ENCODE peak calls at places on chromosomes 2 and 18, in six cellular contexts. R is neural progenitor cell; J is tibial artery; W is A549; T is HCT116; V is CD4-positive, alpha-beta memory T cell. P is an unnamed sample.

GRCh38 chr18:4108016-4108415 is 347.1 kb downstream of the DLGAP1 start:
- DNase-seq in V (no peak), R (no peak), J (no peak), T (no peak), W (no peak), P (no peak)

GRCh38 chr18:5238371-5238758 is 41.3 kb upstream of the AKAIN1 start:
- DNase-seq in T (no peak), J (no peak), W (no peak), R (peak), V (no peak), P (no peak)

GRCh38 chr2:17557596-17557995 is 17.1 kb downstream of the VSNL1 start:
- DNase-seq in R (peak), V (no peak), T (no peak), W (no peak), J (no peak), P (no peak)

GRCh38 chr18:39380823-39381222 is 1815.2 kb upstream of the CELF4 start:
- DNase-seq in J (no peak), W (no peak), T (no peak), V (no peak), R (peak), P (no peak)

GRCh38 chr18:71899707-71900483 is 644.2 kb downstream of the CBLN2 start:
- DNase-seq in J (no peak), T (no peak), W (no peak), R (no peak), V (no peak), P (no peak)

GRCh38 chr2:65557616-65558573 is 125.5 kb upstream of the SPRED2 start:
- DNase-seq in W (no peak), R (no peak), T (no peak), V (no peak), J (peak), P (no peak)

GRCh38 chr2:232292395-232293154 is 86.0 kb upstream of the ALPP start:
- DNase-seq in J (no peak), T (peak), R (peak), V (peak), W (peak), P (peak)

GRCh38 chr18:39523281-39523680 is 1957.7 kb upstream of the CELF4 start:
- DNase-seq in T (peak), R (no peak), W (peak), V (no peak), J (no peak), P (no peak)

GRCh38 chr2:95316466-95317122 is 19.4 kb downstream of the KCNIP3 start:
- DNase-seq in V (no peak), W (no peak), R (no peak), J (no peak), T (no peak), P (no peak)

GRCh38 chr2:174246944-174247381 is 1.4 kb downstream of the OLA1 start:
- DNase-seq in R (no peak), W (no peak), V (no peak), T (no peak), J (no peak), P (no peak)

GRCh38 chr18:10270160-10270571 is 184.3 kb upstream of the APCDD1 start:
- DNase-seq in J (peak), R (no peak), V (no peak), W (no peak), T (no peak), P (no peak)

GRCh38 chr2:20108655-20109396 is 57.4 kb upstream of the LAPTM4A start:
- DNase-seq in W (no peak), V (no peak), R (no peak), T (no peak), J (no peak), P (no peak)

GRCh38 chr18:48021273-48021914 is 90.9 kb upstream of the SMAD2 start:
- DNase-seq in R (no peak), W (no peak), J (peak), T (no peak), V (no peak), P (no peak)

GRCh38 chr2:96407041-96407918 is 71.7 kb downstream of the NCAPH start:
- DNase-seq in R (peak), J (peak), V (peak), W (peak), T (peak), P (peak)

GRCh38 chr18:36775396-36775795 is 53.4 kb downstream of the TPGS2 start:
- DNase-seq in W (no peak), T (no peak), V (no peak), J (no peak), R (no peak), P (no peak)

GRCh38 chr2:128449226-128450061 is 130.8 kb upstream of the HS6ST1 start:
- DNase-seq in T (no peak), V (no peak), W (no peak), R (peak), J (peak), P (no peak)

GRCh38 chr18:44149706-44150105 is 531.0 kb upstream of the SETBP1 start:
- DNase-seq in R (no peak), W (no peak), J (no peak), V (no peak), T (no peak), P (no peak)

GRCh38 chr2:220275454-220275853 is 648.0 kb downstream of the SLC4A3 start:
- DNase-seq in R (no peak), V (no peak), J (no peak), T (no peak), W (no peak), P (no peak)

GRCh38 chr2:146844226-146844990 is 1000.4 kb upstream of the ACVR2A start:
- DNase-seq in W (no peak), T (no peak), J (no peak), R (no peak), V (no peak), P (no peak)

GRCh38 chr2:181778621-181779195 is 98.4 kb upstream of the NEUROD1 start:
- DNase-seq in W (no peak), J (no peak), V (no peak), T (peak), R (peak), P (no peak)

GRCh38 chr2:25757906-25758305 is 84.5 kb upstream of the DTNB start:
- DNase-seq in T (no peak), R (no peak), W (no peak), J (no peak), V (no peak), P (no peak)

GRCh38 chr2:46964835-46965560 is 49.4 kb upstream of the MCFD2 start:
- DNase-seq in T (no peak), R (no peak), J (no peak), V (no peak), W (no peak), P (no peak)

DNA sequence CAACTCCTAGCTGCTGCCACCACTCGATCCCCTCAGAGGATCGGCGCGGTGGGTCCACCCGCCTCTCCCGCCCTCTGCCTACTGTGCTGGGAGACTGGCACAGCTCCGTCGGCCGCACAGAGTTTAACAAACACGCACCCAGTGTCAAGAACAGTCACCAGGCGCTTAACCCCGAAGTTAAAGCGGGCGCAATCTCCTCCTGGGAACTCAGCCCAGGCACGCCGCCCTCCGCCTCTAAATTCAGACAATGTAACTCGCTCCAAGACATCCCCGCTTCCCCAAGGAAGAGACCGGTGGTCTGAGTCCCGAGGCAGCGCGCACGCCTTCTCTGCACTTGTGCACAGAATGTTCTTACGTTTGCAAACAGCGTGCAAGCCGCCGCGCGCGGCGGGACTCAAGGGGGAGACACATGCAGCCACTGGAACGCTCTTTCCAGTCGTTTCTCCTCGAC is 533 bp downstream of the CXCR4 start:
- DNase-seq in R (peak), T (no peak), V (no peak), W (peak), J (no peak), P (no peak)
- H3K4me3 ChIP-seq in R (peak), T (peak), V (peak), W (peak), J (peak), P (peak)

DNA sequence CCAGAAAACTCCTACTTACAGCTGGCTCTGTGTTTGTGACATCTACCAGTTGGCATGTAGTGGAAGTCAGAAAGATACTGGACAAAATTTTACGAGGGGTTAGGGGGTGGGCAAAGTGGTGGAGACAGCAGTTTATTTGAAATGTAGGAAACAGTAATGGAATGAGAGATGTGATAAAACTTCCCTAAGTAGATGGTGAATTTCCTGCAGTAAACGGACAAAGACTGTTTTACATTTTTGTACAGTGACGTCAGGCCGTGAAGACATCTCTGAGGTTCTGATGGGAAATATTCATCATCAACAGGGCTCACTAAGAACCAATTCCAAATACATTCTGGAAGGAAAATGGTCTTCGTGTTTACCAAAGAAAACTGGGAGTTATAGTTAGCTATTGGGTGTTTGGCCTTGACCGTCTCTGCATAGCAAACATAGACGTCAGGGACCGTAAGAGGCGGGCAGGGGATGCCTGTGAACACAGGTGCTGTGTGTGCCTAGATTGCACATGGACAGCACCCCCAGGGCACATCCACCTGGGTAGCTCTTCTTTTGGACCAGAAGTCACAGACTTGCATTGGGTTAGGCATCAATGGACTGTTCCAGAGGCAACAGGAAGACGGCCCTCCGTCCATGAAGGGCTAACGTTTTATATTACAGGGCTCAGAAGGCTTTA is 131.5 kb downstream of the ZNF516 start:
- DNase-seq in V (no peak), W (no peak), J (no peak), T (no peak), R (no peak), P (no peak)
- H3K4me3 ChIP-seq in V (no peak), W (no peak), J (no peak), T (no peak), R (no peak), P (no peak)

GRCh38 chr2:120710256-120710655 is 25.4 kb upstream of the GLI2 start:
- DNase-seq in W (no peak), T (no peak), J (no peak), V (no peak), R (no peak), P (no peak)
- H3K4me3 ChIP-seq in W (no peak), T (no peak), J (no peak), V (no peak), R (no peak), P (no peak)

GRCh38 chr2:165311949-165312348 is 72.7 kb downstream of the SCN2A start:
- DNase-seq in R (no peak), V (no peak), W (no peak), J (no peak), T (no peak), P (no peak)

GRCh38 chr2:165312999-165313398 is 73.8 kb downstream of the SCN2A start:
- DNase-seq in T (no peak), W (no peak), R (no peak), J (no peak), V (no peak), P (no peak)

GRCh38 chr2:165313448-165313847 is 74.2 kb downstream of the SCN2A start:
- DNase-seq in R (no peak), V (no peak), W (no peak), J (no peak), T (no peak), P (no peak)
- H3K4me3 ChIP-seq in R (no peak), V (no peak), W (no peak), J (no peak), T (no peak), P (no peak)

DNA sequence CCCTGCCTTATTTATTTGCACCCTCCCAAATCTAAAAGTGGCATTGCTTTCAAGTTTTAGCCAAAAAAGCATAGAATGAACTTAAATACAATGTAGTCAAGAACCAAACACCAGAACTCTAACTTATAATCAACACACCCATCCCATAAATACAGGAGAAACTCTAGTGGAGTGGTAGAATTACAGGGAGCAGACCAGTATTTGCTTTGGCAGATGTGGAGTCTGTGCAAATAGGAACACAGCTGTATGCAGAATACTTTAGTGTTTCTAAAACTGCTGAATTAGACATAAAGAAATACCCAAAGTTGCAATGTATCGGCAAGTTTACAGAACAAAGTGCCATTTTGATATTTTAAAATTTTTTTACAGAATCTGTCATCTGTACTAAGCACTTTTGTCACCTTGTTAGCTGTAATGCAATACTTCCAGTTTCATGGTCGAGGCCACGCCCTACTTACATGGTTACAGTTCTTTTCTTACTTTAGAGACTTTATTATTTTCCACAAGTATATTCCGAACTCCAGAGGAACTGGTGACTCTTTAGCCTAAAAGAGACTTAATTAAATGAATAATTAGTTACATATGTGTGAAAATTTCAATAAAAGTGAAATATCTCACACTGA is 23.7 kb upstream of the COL5A2 start:
- DNase-seq in J (no peak), T (no peak), W (no peak), V (no peak), R (no peak), P (no peak)
- H3K4me3 ChIP-seq in J (no peak), T (peak), W (peak), V (no peak), R (no peak), P (no peak)

GRCh38 chr2:234451242-234451641 is 45.6 kb downstream of the ARL4C start:
- DNase-seq in T (no peak), R (no peak), V (no peak), J (no peak), W (no peak), P (no peak)

GRCh38 chr2:234448506-234449169 is 48.2 kb downstream of the ARL4C start:
- DNase-seq in R (peak), V (no peak), J (no peak), T (no peak), W (no peak), P (no peak)

GRCh38 chr2:234451852-234452625 is 44.8 kb downstream of the ARL4C start:
- DNase-seq in W (peak), V (peak), T (no peak), R (no peak), J (no peak), P (no peak)

GRCh38 chr2:234447963-234448362 is 48.9 kb downstream of the ARL4C start:
- DNase-seq in W (no peak), T (no peak), J (no peak), V (no peak), R (peak), P (no peak)

GRCh38 chr2:234450431-234451095 is 46.3 kb downstream of the ARL4C start:
- DNase-seq in W (no peak), J (no peak), T (no peak), V (no peak), R (no peak), P (no peak)
- H3K4me3 ChIP-seq in W (no peak), J (no peak), T (no peak), V (no peak), R (no peak), P (no peak)

GRCh38 chr18:60040966-60041365 is 141.2 kb downstream of the PMAIP1 start:
- DNase-seq in J (no peak), R (no peak), V (no peak), W (no peak), T (no peak), P (no peak)

GRCh38 chr18:60047556-60047955 is 147.8 kb downstream of the PMAIP1 start:
- DNase-seq in V (no peak), R (no peak), J (no peak), T (no peak), W (no peak), P (no peak)

GRCh38 chr18:60049172-60049571 is 149.4 kb downstream of the PMAIP1 start:
- DNase-seq in T (no peak), J (no peak), R (no peak), W (no peak), V (no peak), P (no peak)

GRCh38 chr18:60038731-60039130 is 138.9 kb downstream of the PMAIP1 start:
- DNase-seq in W (no peak), R (no peak), T (no peak), J (no peak), V (no peak), P (no peak)

GRCh38 chr18:60044290-60045006 is 144.7 kb downstream of the PMAIP1 start:
- DNase-seq in J (no peak), W (peak), T (no peak), V (no peak), R (no peak), P (no peak)
- H3K4me3 ChIP-seq in J (no peak), W (no peak), T (no peak), V (no peak), R (no peak), P (no peak)